ENCODE peak calls at places on chromosomes 7 and 10, in five cellular contexts. P is naive B cell, A is NCI-H510A treated with DMSO at 0.1 percent for 48 hours, J is Daoy, B is PC-9. U is an unnamed sample.

GRCh38 chr10:81136261-81136660 is 598.6 kb downstream of the SH2D4B start:
- DNase-seq in B (no peak), P (no peak), J (no peak), A (no peak), U (no peak)

GRCh38 chr7:22631730-22632129 is 95.3 kb upstream of the IL6 start:
- DNase-seq in A (no peak), P (no peak), B (no peak), J (no peak), U (no peak)

GRCh38 chr10:43160067-43160918 is 22.0 kb downstream of the CSGALNACT2 start:
- DNase-seq in A (no peak), J (peak; percentile 39), P (no peak), B (no peak), U (no peak)

GRCh38 chr7:128103498-128104108 is 72.4 kb upstream of the LRRC4 start:
- DNase-seq in P (peak; percentile 15), A (no peak), J (peak; percentile 58), B (no peak), U (peak; percentile 81)

GRCh38 chr7:10412426-10413019 is 561.1 kb upstream of the PHF14 start:
- DNase-seq in J (peak; percentile 11), B (no peak), A (peak; percentile 69), P (no peak), U (peak; percentile 51)

GRCh38 chr7:16563281-16564022 is 36.8 kb downstream of the LRRC72 start:
- DNase-seq in A (no peak), P (peak; percentile 17), B (no peak), J (no peak), U (no peak)

GRCh38 chr10:31129261-31129660 is 97.6 kb upstream of the ZNF438 start:
- DNase-seq in B (no peak), J (peak; percentile 62), P (no peak), A (no peak), U (peak; percentile 71)

GRCh38 chr7:131197920-131198610 is 129.6 kb upstream of the MKLN1 start:
- DNase-seq in P (no peak), B (no peak), A (no peak), J (peak; percentile 69), U (no peak)

GRCh38 chr7:37495574-37496184 is 47.0 kb upstream of the ELMO1 start:
- DNase-seq in P (peak; percentile 19), A (no peak), B (no peak), J (peak; percentile 23), U (no peak)